ENCODE peak calls at places on chromosomes 5 and 9, in five cellular contexts. E is GM23338, Y is PC-3, L is fibroblast of lung, Z is psoas muscle. T is an unnamed sample.

GRCh38 chr9:114467226-114467750 is 38.0 kb downstream of the WHRN start:
- DNase-seq in E (no peak), L (no peak), Z (no peak), Y (no peak), T (no peak)

GRCh38 chr5:9067129-9067528 is 478.7 kb downstream of the SEMA5A start:
- DNase-seq in Z (no peak), L (no peak), E (no peak), Y (no peak), T (no peak)

GRCh38 chr9:135991771-135992170 is 30.6 kb upstream of the UBAC1 start:
- DNase-seq in E (no peak), Y (no peak), Z (no peak), L (no peak), T (no peak)

GRCh38 chr5:132057498-132058255 is 2.8 kb upstream of the IL3 start:
- DNase-seq in Y (no peak), E (no peak), Z (no peak), L (no peak), T (no peak)

GRCh38 chr9:35516481-35516880 is 26.6 kb downstream of the RUSC2 start:
- DNase-seq in L (peak; percentile 50), E (peak; percentile 22), Y (peak; percentile 81), Z (no peak), T (peak; percentile 73)

GRCh38 chr5:88862547-88863175 is 20.3 kb downstream of the MEF2C start:
- DNase-seq in Y (no peak), L (no peak), E (no peak), Z (no peak), T (no peak)

GRCh38 chr5:16616536-16617271 is at the start of gene RETREG1:
- DNase-seq in L (no peak), E (peak; percentile 69), Z (peak; percentile 69), Y (peak; percentile 61), T (no peak)

GRCh38 chr5:14593326-14594036 is 11.9 kb downstream of the OTULINL start:
- DNase-seq in Z (no peak), L (no peak), Y (no peak), E (no peak), T (no peak)

GRCh38 chr9:134423757-134424156 is 97.5 kb downstream of the RXRA start:
- DNase-seq in Y (no peak), E (no peak), L (no peak), Z (no peak), T (no peak)

DNA sequence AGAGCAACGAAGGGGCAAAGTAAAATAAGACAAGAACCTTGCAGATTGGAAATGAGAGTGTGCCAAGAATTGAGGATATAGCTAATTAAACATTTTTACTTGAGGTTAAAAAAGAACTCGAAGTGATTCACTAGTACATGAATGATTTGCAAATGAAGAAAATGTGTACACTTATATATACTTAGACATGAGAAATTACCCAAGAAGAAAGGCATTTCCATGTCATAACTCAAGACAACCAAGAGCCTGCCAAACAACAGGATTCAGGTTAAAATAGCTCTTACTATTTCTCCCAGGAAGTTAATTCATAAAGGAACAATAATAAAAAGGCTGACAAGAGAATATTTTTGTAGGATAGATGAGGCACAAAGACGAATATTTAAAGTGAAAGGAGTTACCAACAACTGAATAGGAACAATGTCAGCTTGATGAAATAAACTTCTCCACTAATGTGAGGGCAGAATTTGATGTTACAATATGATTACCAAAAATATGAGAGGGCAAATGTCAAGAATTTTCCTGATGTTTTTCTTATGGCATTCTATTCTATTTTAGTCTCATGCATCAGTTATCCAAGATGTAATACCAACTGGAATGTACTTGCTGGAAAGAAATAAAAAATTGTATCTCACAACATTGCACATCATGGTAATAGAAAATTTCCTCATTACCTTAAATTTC is 18.9 kb upstream of the NPR3 start:
- DNase-seq in Y (no peak), E (no peak), Z (no peak), L (peak; percentile 60), T (peak; percentile 68)
- H3K4me3 ChIP-seq in Y (no peak overlapping the region), E (no peak overlapping the region), Z (no peak overlapping the region), L (no peak overlapping the region), T (no peak overlapping the region)

DNA sequence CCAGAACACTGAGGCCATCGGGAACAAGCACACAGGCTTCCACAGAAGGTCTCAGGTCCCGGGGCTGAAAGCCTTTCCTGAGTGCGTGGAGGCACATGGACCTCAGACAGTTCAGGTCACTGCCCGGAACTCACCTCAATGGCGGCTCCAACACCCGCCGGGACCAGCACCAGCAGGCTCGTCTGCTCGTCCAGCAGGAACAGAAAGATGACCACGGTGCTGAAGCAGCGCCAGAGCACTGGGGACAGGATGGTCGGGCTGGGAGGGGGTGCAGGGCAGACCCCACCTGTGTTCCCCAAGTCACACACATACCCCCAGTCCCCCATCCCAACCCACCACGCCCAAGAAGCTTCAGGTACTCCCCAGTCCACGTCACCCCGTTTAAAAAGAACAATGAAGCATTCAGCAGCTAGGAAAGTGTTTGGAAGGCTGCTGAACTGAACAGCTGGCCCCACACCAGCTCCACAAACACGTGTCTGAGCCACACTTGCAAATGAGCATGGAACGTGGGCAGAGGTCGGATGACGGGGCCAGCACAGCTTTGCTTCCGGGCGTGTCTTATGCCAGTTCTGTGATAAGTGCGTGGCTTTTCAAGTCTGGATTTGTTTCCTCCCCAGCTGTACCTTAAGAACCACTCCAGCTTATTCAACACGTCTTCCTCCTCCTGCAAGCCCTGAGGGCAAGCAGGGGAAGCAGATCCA is 14.6 kb downstream of the CLPTM1L start:
- DNase-seq in Y (no peak), Z (no peak), E (no peak), L (no peak), T (no peak)
- H3K4me3 ChIP-seq in Y (no peak overlapping the region), Z (no peak overlapping the region), E (no peak overlapping the region), L (no peak overlapping the region), T (no peak overlapping the region)

GRCh38 chr9:20476912-20477311 is 145.4 kb downstream of the MLLT3 start:
- DNase-seq in Z (no peak), Y (no peak), L (no peak), E (no peak), T (peak; percentile 7)
- H3K4me3 ChIP-seq in Z (no peak overlapping the region), Y (no peak overlapping the region), L (no peak overlapping the region), E (no peak overlapping the region), T (no peak overlapping the region)

GRCh38 chr9:76654051-76654461 is 110.2 kb upstream of the PCA3 start:
- DNase-seq in E (no peak), Y (no peak), L (no peak), Z (no peak), T (peak; percentile 61)

GRCh38 chr9:76655970-76656369 is 108.3 kb upstream of the PCA3 start:
- DNase-seq in E (no peak), Y (no peak), Z (no peak), L (no peak), T (peak; percentile 46)

GRCh38 chr9:76652894-76653293 is 111.3 kb upstream of the PCA3 start:
- DNase-seq in Z (no peak), Y (no peak), L (no peak), E (no peak), T (peak; percentile 38)

GRCh38 chr9:76655121-76655531 is 109.1 kb upstream of the PCA3 start:
- DNase-seq in Z (no peak), Y (no peak), E (no peak), L (no peak), T (peak; percentile 63)

GRCh38 chr9:76654575-76654974 is 109.7 kb upstream of the PCA3 start:
- DNase-seq in Y (peak; percentile 11), L (peak; percentile 97), Z (no peak), E (no peak), T (peak; percentile 95)
- H3K4me3 ChIP-seq in Y (no peak overlapping the region), L (no peak overlapping the region), Z (no peak overlapping the region), E (no peak overlapping the region), T (no peak overlapping the region)

GRCh38 chr9:116088396-116088795 is 65.2 kb upstream of the PAPPA start:
- DNase-seq in L (peak; percentile 35), Z (no peak), Y (no peak), E (no peak), T (no peak)

GRCh38 chr9:116087751-116088194 is 65.8 kb upstream of the PAPPA start:
- DNase-seq in E (no peak), Z (no peak), L (peak; percentile 97), Y (peak; percentile 53), T (peak; percentile 72)

GRCh38 chr9:116090030-116090770 is 63.4 kb upstream of the PAPPA start:
- DNase-seq in Z (no peak), Y (no peak), L (no peak), E (no peak), T (no peak)

GRCh38 chr9:116084497-116084896 is 69.1 kb upstream of the PAPPA start:
- DNase-seq in L (no peak), Y (no peak), E (no peak), Z (no peak), T (no peak)

GRCh38 chr9:116087246-116087645 is 66.3 kb upstream of the PAPPA start:
- DNase-seq in Y (peak; percentile 39), E (no peak), Z (peak; percentile 35), L (peak; percentile 96), T (peak; percentile 94)
- H3K4me3 ChIP-seq in Y (no peak overlapping the region), E (no peak overlapping the region), Z (no peak overlapping the region), L (no peak overlapping the region), T (no peak overlapping the region)

GRCh38 chr5:116522737-116523136 is 51.9 kb downstream of the SEMA6A start:
- DNase-seq in Y (no peak), Z (no peak), L (no peak), E (no peak), T (no peak)
- H3K4me3 ChIP-seq in Y (no peak overlapping the region), Z (no peak overlapping the region), L (no peak overlapping the region), E (no peak overlapping the region), T (no peak overlapping the region)

GRCh38 chr5:139481122-139481533 is 1.4 kb downstream of the STING1 start:
- DNase-seq in Z (peak; percentile 49), Y (no peak), E (no peak), L (peak; percentile 42), T (peak; percentile 61)
- H3K4me3 ChIP-seq in Z (peak overlapping the region; percentile 60), Y (peak overlapping the region; percentile 53), E (no peak overlapping the region), L (peak overlapping the region; percentile 82), T (peak overlapping the region; percentile 56)

T was measured in fibroblast of pulmonary artery.